ENCODE peak calls at places on chromosomes 1 and 21, in six cellular contexts. One of them, this sample, is unnamed.
A peak's percentile ranks its signal among the peaks of the same experiment; 100 is the strongest.

GRCh38 chr1:33429846-33430750 is 797 bp downstream of the PHC2 start:
- DNase-seq in testis: no peak
- DNase-seq in GM12891: peak; percentile 31
- DNase-seq in A549: no peak
- DNase-seq in uterus: peak; percentile 53
- DNase-seq in IMR-90: no peak
- DNase-seq in this sample: no peak

GRCh38 chr1:70675737-70676156 is 264.7 kb downstream of the CTH start:
- DNase-seq in A549: no peak
- DNase-seq in GM12891: no peak
- DNase-seq in uterus: no peak
- DNase-seq in IMR-90: no peak
- DNase-seq in testis: no peak
- DNase-seq in this sample: peak; percentile 87

GRCh38 chr1:219119839-219120238 is 53.8 kb upstream of the LYPLAL1 start:
- DNase-seq in A549: peak; percentile 16
- DNase-seq in IMR-90: no peak
- DNase-seq in testis: no peak
- DNase-seq in uterus: no peak
- DNase-seq in GM12891: no peak
- DNase-seq in this sample: peak; percentile 67

GRCh38 chr1:204842892-204843291 is 27.8 kb upstream of the NFASC start:
- DNase-seq in GM12891: no peak
- DNase-seq in A549: no peak
- DNase-seq in IMR-90: no peak
- DNase-seq in testis: no peak
- DNase-seq in uterus: no peak
- DNase-seq in this sample: no peak

GRCh38 chr1:220275430-220275829 is 3.2 kb upstream of the RAB3GAP2 start:
- DNase-seq in IMR-90: no peak
- DNase-seq in uterus: no peak
- DNase-seq in GM12891: no peak
- DNase-seq in A549: no peak
- DNase-seq in testis: no peak
- DNase-seq in this sample: no peak

GRCh38 chr1:223887724-223888428 is 42.1 kb upstream of the TP53BP2 start:
- DNase-seq in testis: no peak
- DNase-seq in A549: peak; percentile 89
- DNase-seq in IMR-90: peak; percentile 99
- DNase-seq in GM12891: no peak
- DNase-seq in uterus: peak; percentile 63
- DNase-seq in this sample: no peak

GRCh38 chr21:39644069-39644468 is 31.3 kb downstream of the B3GALT5 start:
- DNase-seq in IMR-90: no peak
- DNase-seq in testis: no peak
- DNase-seq in uterus: no peak
- DNase-seq in GM12891: no peak
- DNase-seq in A549: no peak
- DNase-seq in this sample: no peak

GRCh38 chr1:110602466-110602865 is 3.7 kb downstream of the KCNA2 start:
- DNase-seq in GM12891: no peak
- DNase-seq in testis: peak; percentile 22
- DNase-seq in A549: no peak
- DNase-seq in uterus: no peak
- DNase-seq in IMR-90: no peak
- DNase-seq in this sample: no peak

GRCh38 chr1:44907909-44908308 is 64.9 kb upstream of the PTCH2 start:
- DNase-seq in uterus: no peak
- DNase-seq in testis: no peak
- DNase-seq in GM12891: no peak
- DNase-seq in A549: no peak
- DNase-seq in IMR-90: no peak
- DNase-seq in this sample: peak; percentile 19

GRCh38 chr1:9270290-9270900 is 22.3 kb upstream of the SPSB1 start:
- DNase-seq in GM12891: no peak
- DNase-seq in testis: no peak
- DNase-seq in IMR-90: no peak
- DNase-seq in A549: no peak
- DNase-seq in uterus: no peak
- DNase-seq in this sample: no peak

GRCh38 chr1:44655609-44656008 is 18.7 kb downstream of the TMEM53 start:
- DNase-seq in testis: peak; percentile 41
- DNase-seq in A549: peak; percentile 22
- DNase-seq in GM12891: no peak
- DNase-seq in IMR-90: no peak
- DNase-seq in uterus: no peak
- DNase-seq in this sample: peak; percentile 45

GRCh38 chr1:65827346-65827745 is 34.7 kb downstream of the PDE4B start:
- DNase-seq in IMR-90: peak; percentile 58
- DNase-seq in GM12891: no peak
- DNase-seq in A549: no peak
- DNase-seq in testis: no peak
- DNase-seq in uterus: no peak
- DNase-seq in this sample: no peak

GRCh38 chr1:5495596-5496410 is 496.4 kb downstream of the NPHP4 start:
- DNase-seq in GM12891: no peak
- DNase-seq in testis: no peak
- DNase-seq in IMR-90: no peak
- DNase-seq in A549: no peak
- DNase-seq in uterus: no peak
- DNase-seq in this sample: no peak

GRCh38 chr1:159171688-159172501 is 480 bp downstream of the CADM3 start:
- DNase-seq in testis: peak; percentile 19
- DNase-seq in A549: no peak
- DNase-seq in IMR-90: no peak
- DNase-seq in uterus: no peak
- DNase-seq in GM12891: no peak
- DNase-seq in this sample: peak; percentile 40

GRCh38 chr1:43062527-43063080 is 103.9 kb upstream of the SLC2A1 start:
- DNase-seq in testis: no peak
- DNase-seq in GM12891: no peak
- DNase-seq in IMR-90: no peak
- DNase-seq in A549: no peak
- DNase-seq in uterus: no peak
- DNase-seq in this sample: no peak

GRCh38 chr1:23650344-23650990 is 41.1 kb upstream of the RPL11 start:
- DNase-seq in testis: peak; percentile 35
- DNase-seq in A549: no peak
- DNase-seq in GM12891: no peak
- DNase-seq in IMR-90: no peak
- DNase-seq in uterus: no peak
- DNase-seq in this sample: no peak

GRCh38 chr1:228957535-228957934 is 222.3 kb downstream of the RHOU start:
- DNase-seq in A549: no peak
- DNase-seq in testis: no peak
- DNase-seq in IMR-90: no peak
- DNase-seq in uterus: no peak
- DNase-seq in GM12891: no peak
- DNase-seq in this sample: no peak

GRCh38 chr21:33230518-33231324 is 983 bp downstream of the IFNAR2 start:
- DNase-seq in IMR-90: peak; percentile 75
- DNase-seq in A549: peak; percentile 56
- DNase-seq in GM12891: peak; percentile 37
- DNase-seq in uterus: peak; percentile 44
- DNase-seq in testis: peak; percentile 40
- DNase-seq in this sample: peak; percentile 62

GRCh38 chr1:40708750-40709099 is 17.2 kb downstream of the NFYC start:
- DNase-seq in testis: no peak
- DNase-seq in uterus: no peak
- DNase-seq in A549: peak; percentile 68
- DNase-seq in IMR-90: peak; percentile 91
- DNase-seq in GM12891: peak; percentile 20
- DNase-seq in this sample: peak; percentile 89

GRCh38 chr1:167721617-167722151 is at the start of gene MPZL1:
- DNase-seq in A549: peak; percentile 95
- DNase-seq in uterus: peak; percentile 98
- DNase-seq in IMR-90: peak; percentile 92
- DNase-seq in GM12891: peak; percentile 95
- DNase-seq in testis: peak; percentile 98
- DNase-seq in this sample: peak; percentile 97
- TF ChIP-seq POLR2A in A549: peak; percentile 79
- TF ChIP-seq POLR2A in uterus: peak; percentile 79
- TF ChIP-seq POLR2A in IMR-90: peak; percentile 22
- TF ChIP-seq POLR2A in GM12891: no peak
- TF ChIP-seq POLR2A in testis: peak; percentile 63
- TF ChIP-seq POLR2A in this sample: peak; percentile 37

DNA sequence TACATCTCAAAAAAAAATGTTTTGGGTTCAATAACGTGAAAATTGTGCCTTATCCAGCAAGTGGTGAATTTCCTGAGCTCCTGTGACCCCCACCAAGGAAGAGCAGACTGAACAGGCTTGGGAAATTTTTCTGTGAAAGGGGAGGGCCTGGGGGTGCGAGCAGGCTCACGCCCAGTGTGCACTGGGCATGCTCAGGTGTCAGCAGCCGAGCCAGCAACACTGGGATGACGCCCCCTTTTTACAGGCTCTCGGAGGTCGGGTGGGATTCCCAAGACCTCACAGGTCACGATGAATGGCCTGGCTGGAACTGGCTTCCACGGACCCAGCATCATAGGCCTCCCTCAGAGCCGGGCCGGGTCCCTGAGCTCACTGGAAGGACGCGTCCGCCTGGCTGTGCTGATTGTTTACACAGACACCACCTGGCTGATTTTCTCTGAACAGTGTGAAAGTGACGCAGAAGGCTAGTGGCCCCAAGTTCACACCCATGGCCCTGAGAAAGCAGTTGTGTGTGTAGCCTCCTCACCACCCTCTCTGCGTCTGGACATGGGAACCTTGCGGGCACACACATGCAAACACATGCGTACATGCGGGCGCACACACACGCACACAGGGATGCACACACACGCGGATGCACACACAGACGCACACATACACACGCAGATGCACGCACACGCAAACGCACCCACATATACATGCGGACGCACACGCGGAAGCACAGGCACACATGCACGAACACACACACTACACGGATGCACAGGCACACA is 9.2 kb downstream of the CSTB start:
- DNase-seq in testis: no peak
- DNase-seq in IMR-90: no peak
- DNase-seq in uterus: no peak
- DNase-seq in A549: peak; percentile 67
- DNase-seq in GM12891: no peak
- DNase-seq in this sample: no peak
- TF ChIP-seq POLR2A in testis: no peak
- TF ChIP-seq POLR2A in IMR-90: no peak
- TF ChIP-seq POLR2A in uterus: no peak
- TF ChIP-seq POLR2A in A549: no peak
- TF ChIP-seq POLR2A in GM12891: no peak
- TF ChIP-seq POLR2A in this sample: no peak

GRCh38 chr1:12155328-12155727 is 11.5 kb upstream of the TNFRSF1B start:
- DNase-seq in A549: no peak
- DNase-seq in IMR-90: no peak
- DNase-seq in uterus: no peak
- DNase-seq in GM12891: no peak
- DNase-seq in testis: no peak
- DNase-seq in this sample: no peak

GRCh38 chr1:12152106-12152891 is 14.5 kb upstream of the TNFRSF1B start:
- DNase-seq in GM12891: peak; percentile 53
- DNase-seq in uterus: no peak
- DNase-seq in A549: no peak
- DNase-seq in testis: no peak
- DNase-seq in IMR-90: no peak
- DNase-seq in this sample: no peak

GRCh38 chr1:12151465-12151864 is 15.3 kb upstream of the TNFRSF1B start:
- DNase-seq in testis: no peak
- DNase-seq in A549: no peak
- DNase-seq in GM12891: no peak
- DNase-seq in uterus: no peak
- DNase-seq in IMR-90: no peak
- DNase-seq in this sample: no peak

GRCh38 chr1:12150456-12151200 is 16.2 kb upstream of the TNFRSF1B start:
- DNase-seq in IMR-90: no peak
- DNase-seq in uterus: no peak
- DNase-seq in A549: no peak
- DNase-seq in testis: no peak
- DNase-seq in GM12891: no peak
- DNase-seq in this sample: no peak

GRCh38 chr1:12153181-12153785 is 13.5 kb upstream of the TNFRSF1B start:
- DNase-seq in A549: no peak
- DNase-seq in testis: peak; percentile 58
- DNase-seq in GM12891: no peak
- DNase-seq in uterus: no peak
- DNase-seq in IMR-90: peak; percentile 88
- DNase-seq in this sample: no peak
- TF ChIP-seq POLR2A in A549: no peak
- TF ChIP-seq POLR2A in testis: no peak
- TF ChIP-seq POLR2A in GM12891: no peak
- TF ChIP-seq POLR2A in uterus: no peak
- TF ChIP-seq POLR2A in IMR-90: no peak
- TF ChIP-seq POLR2A in this sample: no peak

GRCh38 chr1:2546515-2547209 is 9.5 kb upstream of the TNFRSF14 start:
- DNase-seq in A549: peak; percentile 89
- DNase-seq in uterus: peak; percentile 72
- DNase-seq in testis: peak; percentile 79
- DNase-seq in IMR-90: peak; percentile 61
- DNase-seq in GM12891: peak; percentile 90
- DNase-seq in this sample: peak; percentile 78
- TF ChIP-seq POLR2A in A549: no peak
- TF ChIP-seq POLR2A in uterus: peak; percentile 52
- TF ChIP-seq POLR2A in testis: no peak
- TF ChIP-seq POLR2A in IMR-90: no peak
- TF ChIP-seq POLR2A in GM12891: no peak
- TF ChIP-seq POLR2A in this sample: peak; percentile 42

DNA sequence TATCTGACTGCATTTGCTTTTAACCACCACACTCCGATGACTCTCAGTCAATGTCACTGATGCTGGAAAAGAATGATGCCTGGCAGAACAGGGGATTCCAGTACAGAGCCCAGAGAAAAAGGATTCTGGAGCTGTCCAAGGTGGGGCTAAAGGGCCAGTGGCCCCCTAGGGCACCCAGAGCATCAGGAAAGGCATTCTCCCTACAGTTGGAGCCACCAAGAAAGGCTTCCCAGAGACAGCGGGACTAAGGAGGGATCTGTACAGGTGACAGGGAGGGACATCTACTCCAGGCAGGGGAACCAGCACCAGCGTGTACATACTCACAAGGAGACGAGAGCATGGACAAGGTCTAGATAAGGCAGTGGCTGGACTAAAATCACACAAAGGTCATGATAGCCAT is 111.8 kb upstream of the ZC3H12A start:
- DNase-seq in GM12891: no peak
- DNase-seq in testis: no peak
- DNase-seq in A549: no peak
- DNase-seq in uterus: no peak
- DNase-seq in IMR-90: no peak
- DNase-seq in this sample: no peak
- TF ChIP-seq POLR2A in GM12891: no peak
- TF ChIP-seq POLR2A in testis: no peak
- TF ChIP-seq POLR2A in A549: no peak
- TF ChIP-seq POLR2A in uterus: no peak
- TF ChIP-seq POLR2A in IMR-90: no peak
- TF ChIP-seq POLR2A in this sample: no peak

GRCh38 chr1:84573481-84573966 is 716 bp downstream of the CTBS start:
- DNase-seq in A549: no peak
- DNase-seq in testis: no peak
- DNase-seq in IMR-90: no peak
- DNase-seq in GM12891: no peak
- DNase-seq in uterus: no peak
- DNase-seq in this sample: no peak
- TF ChIP-seq POLR2A in A549: no peak
- TF ChIP-seq POLR2A in testis: no peak
- TF ChIP-seq POLR2A in IMR-90: no peak
- TF ChIP-seq POLR2A in GM12891: no peak
- TF ChIP-seq POLR2A in uterus: no peak
- TF ChIP-seq POLR2A in this sample: peak; percentile 1